ENCODE peak calls at places on chromosomes 12 and 14, in six cellular contexts. M is neural crest cell, Q is WTC11, X is HL-60, K is glutamatergic neuron, Z is GM13977. I is an unnamed sample.

GRCh38 chr12:124747426-124748161 is 116.1 kb downstream of the SCARB1 start:
- DNase-seq in M (no peak), Q (no peak), X (no peak), K (no peak), Z (peak), I (no peak)

GRCh38 chr12:41013921-41014642 is 174.0 kb upstream of the PDZRN4 start:
- DNase-seq in M (no peak), Q (no peak), X (no peak), K (no peak), Z (no peak), I (no peak)

GRCh38 chr14:50860478-50861086 is 11.3 kb upstream of the ABHD12B start:
- DNase-seq in M (peak), Q (peak), X (peak), K (peak), Z (peak), I (peak)

GRCh38 chr14:72786377-72787350 is 107.2 kb downstream of the DPF3 start:
- DNase-seq in M (no peak), Q (no peak), X (no peak), K (no peak), Z (no peak), I (no peak)

GRCh38 chr12:57128519-57129247 is 400 bp downstream of the LRP1 start:
- DNase-seq in M (no peak), Q (peak), X (no peak), K (peak), Z (no peak), I (no peak)

GRCh38 chr14:76391981-76392690 is 16.2 kb downstream of the ESRRB start:
- DNase-seq in M (no peak), Q (no peak), X (no peak), K (no peak), Z (no peak), I (no peak)

GRCh38 chr14:65565948-65566347 is 153.4 kb downstream of the FUT8 start:
- DNase-seq in M (no peak), Q (no peak), X (no peak), K (no peak), Z (no peak), I (no peak)

GRCh38 chr12:4643747-4644146 is 5.1 kb downstream of the AKAP3 start:
- DNase-seq in M (no peak), Q (no peak), X (no peak), K (no peak), Z (no peak), I (no peak)

GRCh38 chr12:70757830-70758493 is 120.7 kb upstream of the PTPRB start:
- DNase-seq in M (no peak), Q (no peak), X (no peak), K (no peak), Z (no peak), I (no peak)

GRCh38 chr12:18430425-18431048 is 169.2 kb downstream of the PIK3C2G start:
- DNase-seq in M (peak), Q (peak), X (peak), K (peak), Z (peak), I (peak)

GRCh38 chr14:69355155-69355954 is 42.7 kb downstream of the ERH start:
- DNase-seq in M (no peak), Q (no peak), X (no peak), K (no peak), Z (no peak), I (no peak)

GRCh38 chr14:75198291-75198933 is 22.0 kb upstream of the TMED10 start:
- DNase-seq in M (no peak), Q (no peak), X (no peak), K (no peak), Z (no peak), I (no peak)

GRCh38 chr14:74712499-74713394 is at the start of the genes AREL1 and FCF1:
- DNase-seq in M (peak), Q (peak), X (peak), K (peak), Z (peak), I (peak)

GRCh38 chr12:28583771-28584261 is 393.6 kb downstream of the CCDC91 start:
- DNase-seq in M (no peak), Q (no peak), X (peak), K (no peak), Z (no peak), I (no peak)

GRCh38 chr14:56659964-56660551 is 80.5 kb downstream of the TMEM260 start:
- DNase-seq in M (no peak), Q (no peak), X (peak), K (no peak), Z (peak), I (no peak)

GRCh38 chr14:104197449-104198247 is 59.3 kb downstream of the KIF26A start:
- DNase-seq in M (no peak), Q (no peak), X (no peak), K (no peak), Z (no peak), I (no peak)

GRCh38 chr12:46459881-46460545 is 87.4 kb upstream of the SLC38A2 start:
- DNase-seq in M (no peak), Q (no peak), X (peak), K (no peak), Z (no peak), I (no peak)

GRCh38 chr12:112574896-112575558 is 156.3 kb downstream of the PTPN11 start:
- DNase-seq in M (no peak), Q (peak), X (no peak), K (peak), Z (no peak), I (no peak)

GRCh38 chr14:104931771-104932675 is 7.3 kb downstream of the PLD4 start:
- DNase-seq in M (no peak), Q (peak), X (no peak), K (no peak), Z (peak), I (peak)

GRCh38 chr14:24436355-24437019 is 6.1 kb downstream of the SDR39U1 start:
- DNase-seq in M (peak), Q (no peak), X (peak), K (peak), Z (peak), I (peak)

GRCh38 chr12:25436206-25436912 is 116.7 kb downstream of the LMNTD1 start:
- DNase-seq in M (peak), Q (no peak), X (peak), K (no peak), Z (peak), I (peak)

GRCh38 chr12:89245090-89245489 is 107.2 kb downstream of the DUSP6 start:
- DNase-seq in M (no peak), Q (no peak), X (peak), K (no peak), Z (no peak), I (no peak)

GRCh38 chr14:47442206-47442605 is 233.2 kb downstream of the MDGA2 start:
- DNase-seq in M (no peak), Q (peak), X (no peak), K (peak), Z (no peak), I (peak)

GRCh38 chr14:79325071-79325470 is 886.2 kb downstream of the DIO2 start:
- DNase-seq in M (no peak), Q (no peak), X (no peak), K (no peak), Z (no peak), I (no peak)

GRCh38 chr14:105582639-105583038 is 56.3 kb downstream of the TMEM121 start:
- DNase-seq in M (no peak), Q (no peak), X (no peak), K (no peak), Z (peak), I (no peak)

GRCh38 chr14:54354096-54354495 is 42.7 kb upstream of the CDKN3 start:
- DNase-seq in M (no peak), Q (no peak), X (peak), K (no peak), Z (no peak), I (no peak)

GRCh38 chr12:21894792-21895392 is 46.3 kb downstream of the ABCC9 start:
- DNase-seq in M (no peak), Q (no peak), X (no peak), K (no peak), Z (no peak), I (no peak)

GRCh38 chr12:77049767-77050353 is 15.5 kb downstream of the E2F7 start:
- DNase-seq in M (no peak), Q (no peak), X (peak), K (no peak), Z (peak), I (peak)
- TF ChIP-seq CTCF in M (peak), Q (peak), X (peak), K (peak), Z (peak), I (peak)

GRCh38 chr14:89537911-89538310 is 120.9 kb upstream of the FOXN3 start:
- DNase-seq in M (no peak), Q (no peak), X (no peak), K (no peak), Z (no peak), I (no peak)
- TF ChIP-seq CTCF in M (no peak), Q (no peak), X (no peak), K (peak), Z (no peak), I (peak)

DNA sequence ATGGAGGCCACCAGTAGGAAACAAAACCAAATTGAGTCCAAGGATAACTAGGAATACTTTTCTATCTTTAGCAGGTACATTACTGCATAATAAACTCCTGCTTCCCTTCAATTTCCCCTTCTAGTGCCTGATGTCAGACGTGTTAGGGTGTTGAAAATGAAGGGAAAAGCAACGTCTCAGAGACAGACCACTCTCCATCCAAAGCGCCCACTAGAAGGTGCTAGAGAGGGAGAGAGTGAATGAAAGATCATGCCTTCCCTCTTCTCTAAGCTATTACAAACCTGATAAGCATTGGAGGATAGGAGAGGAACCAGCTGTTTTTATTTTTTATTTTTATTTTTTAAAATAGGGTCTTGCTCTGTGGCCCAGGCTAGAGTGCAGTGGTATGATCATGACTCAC is 64.1 kb downstream of the ZNF641 start:
- DNase-seq in M (peak), Q (peak), X (peak), K (no peak), Z (no peak), I (peak)
- TF ChIP-seq CTCF in M (peak), Q (no peak), X (peak), K (no peak), Z (peak), I (no peak)

GRCh38 chr12:105352049-105352448 is 21.6 kb downstream of the C12orf75 start:
- DNase-seq in M (no peak), Q (no peak), X (no peak), K (no peak), Z (peak), I (no peak)
- TF ChIP-seq CTCF in M (no peak), Q (no peak), X (no peak), K (no peak), Z (no peak), I (no peak)

GRCh38 chr12:6198556-6198955 is 1.6 kb upstream of the CD9 start:
- DNase-seq in M (no peak), Q (no peak), X (no peak), K (no peak), Z (no peak), I (no peak)

GRCh38 chr12:6197996-6198395 is 2.2 kb upstream of the CD9 start:
- DNase-seq in M (no peak), Q (peak), X (no peak), K (no peak), Z (no peak), I (no peak)

GRCh38 chr12:6195665-6196535 is 4.3 kb upstream of the CD9 start:
- DNase-seq in M (peak), Q (peak), X (peak), K (peak), Z (peak), I (peak)

GRCh38 chr12:6192604-6193380 is 7.4 kb upstream of the CD9 start:
- DNase-seq in M (no peak), Q (no peak), X (no peak), K (no peak), Z (no peak), I (no peak)

DNA sequence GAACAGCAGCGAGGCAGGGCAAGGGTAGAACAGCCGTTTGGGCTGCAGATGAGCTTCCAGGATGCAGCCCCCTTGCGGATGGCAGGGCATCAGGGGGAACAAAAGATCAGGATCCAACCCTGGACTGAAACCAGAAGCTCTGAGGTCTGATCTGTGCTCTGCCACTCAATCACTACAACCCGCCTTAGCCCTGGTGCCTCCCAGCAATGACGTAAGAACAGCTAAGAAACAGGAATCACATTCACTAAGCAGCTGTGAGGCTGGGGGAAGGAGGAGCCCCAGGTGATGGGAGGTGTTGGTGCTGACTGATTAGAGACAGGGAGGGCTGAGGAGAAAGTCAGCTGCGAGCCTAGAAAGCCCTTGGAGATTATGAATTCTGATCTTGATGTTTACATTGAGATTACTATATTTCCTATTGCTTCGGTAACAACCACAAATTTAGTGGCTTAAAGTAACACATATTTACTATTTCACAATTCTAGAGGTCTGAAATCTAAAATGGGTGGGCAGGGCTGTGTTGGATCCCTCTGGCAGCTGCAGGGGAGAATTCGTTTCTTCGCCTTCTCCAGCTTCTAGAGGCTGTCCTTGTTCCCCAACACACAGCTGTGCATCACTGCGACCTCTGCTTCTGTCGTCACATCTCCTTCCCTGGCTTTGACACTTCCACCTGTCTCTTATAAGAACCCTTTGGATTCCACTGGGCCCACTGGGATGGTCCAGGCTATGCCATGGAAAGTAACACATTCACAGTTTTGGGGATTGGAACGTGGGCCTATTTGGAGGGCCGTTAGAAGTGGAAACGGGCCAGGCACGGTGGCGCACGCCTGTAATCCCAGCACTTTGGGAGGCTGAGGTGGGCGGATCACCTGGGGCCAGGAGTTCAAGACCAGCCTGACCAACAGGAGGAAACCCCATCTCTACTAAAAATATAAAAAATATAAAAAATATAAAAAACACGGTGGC is 6.1 kb upstream of the CD9 start:
- DNase-seq in M (no peak), Q (peak), X (peak), K (no peak), Z (no peak), I (no peak)
- TF ChIP-seq CTCF in M (no peak), Q (no peak), X (no peak), K (no peak), Z (no peak), I (no peak)

GRCh38 chr12:109844091-109844490 is 10.9 kb upstream of the TRPV4 start:
- DNase-seq in M (no peak), Q (no peak), X (no peak), K (no peak), Z (no peak), I (no peak)

GRCh38 chr12:109841356-109841755 is 8.2 kb upstream of the TRPV4 start:
- DNase-seq in M (no peak), Q (no peak), X (no peak), K (no peak), Z (no peak), I (no peak)

GRCh38 chr12:109840349-109841073 is 7.3 kb upstream of the TRPV4 start:
- DNase-seq in M (no peak), Q (no peak), X (no peak), K (no peak), Z (no peak), I (no peak)

GRCh38 chr12:109839444-109839843 is 6.2 kb upstream of the TRPV4 start:
- DNase-seq in M (no peak), Q (no peak), X (no peak), K (no peak), Z (no peak), I (no peak)

GRCh38 chr12:109842021-109842420 is 8.8 kb upstream of the TRPV4 start:
- DNase-seq in M (no peak), Q (no peak), X (no peak), K (no peak), Z (no peak), I (no peak)
- TF ChIP-seq CTCF in M (no peak), Q (no peak), X (no peak), K (no peak), Z (no peak), I (peak)

DNA sequence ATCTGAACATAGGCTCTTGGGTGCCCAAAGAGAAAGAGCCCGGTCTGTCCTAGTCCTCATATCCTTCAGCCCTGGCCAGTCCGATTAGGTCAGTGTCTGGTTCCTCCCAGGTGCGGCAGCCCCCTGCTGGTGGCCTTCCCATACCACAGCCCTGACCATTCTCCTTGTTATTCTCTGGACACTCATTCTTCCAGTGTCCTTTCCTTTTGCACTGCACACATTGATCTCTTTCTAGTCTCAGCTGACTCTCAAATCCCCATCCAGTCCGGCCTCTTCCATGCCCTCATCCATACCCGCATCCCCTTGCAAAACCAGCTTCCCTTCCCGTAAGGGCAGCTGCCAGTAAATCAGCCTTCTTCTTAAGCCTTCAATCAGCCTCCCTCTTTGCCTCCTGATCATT is 1316.3 kb downstream of the TMEM121 start:
- DNase-seq in M (no peak), Q (no peak), X (no peak), K (no peak), Z (no peak), I (no peak)
- TF ChIP-seq CTCF in M (no peak), Q (no peak), X (peak), K (no peak), Z (peak), I (no peak)